ENCODE peak calls at places on chromosomes 4 and X, in five cellular contexts. Y, S, V, P and Q are unnamed samples.

GRCh38 chr4:82903737-82904136 is 3.2 kb downstream of the THAP9 start:
- DNase-seq in P (no peak), V (no peak), Y (no peak), S (no peak), Q (no peak)

GRCh38 chr4:8439914-8440490 is 521 bp downstream of the ACOX3 start:
- DNase-seq in V (no peak), Y (peak; percentile 60), P (no peak), S (no peak), Q (no peak)

GRCh38 chr4:44869222-44869882 is 143.0 kb upstream of the GNPDA2 start:
- DNase-seq in P (no peak), S (no peak), V (no peak), Y (peak; percentile 48), Q (no peak)

GRCh38 chr4:126869967-126870366 is 762.8 kb upstream of the INTU start:
- DNase-seq in P (no peak), Y (no peak), V (no peak), S (no peak), Q (no peak)

GRCh38 chrX:136168929-136169735 is 21.8 kb downstream of the FHL1 start:
- DNase-seq in S (peak; percentile 91), V (peak; percentile 97), Y (peak; percentile 95), P (peak; percentile 66), Q (no peak)

GRCh38 chr4:78336093-78336943 is 215.3 kb upstream of the ANXA3 start:
- DNase-seq in P (peak; percentile 74), S (peak; percentile 51), V (peak; percentile 1), Y (peak; percentile 86), Q (no peak)

GRCh38 chr4:133624744-133625143 is 475.6 kb downstream of the PCDH10 start:
- DNase-seq in Y (peak; percentile 33), S (no peak), P (peak; percentile 24), V (no peak), Q (no peak)

GRCh38 chr4:174273960-174274359 is 9.5 kb downstream of the FBXO8 start:
- DNase-seq in Y (no peak), P (no peak), V (no peak), S (no peak), Q (no peak)

GRCh38 chrX:151974336-151975227 is at the start of gene GABRE:
- DNase-seq in S (peak; percentile 58), P (peak; percentile 72), Y (peak; percentile 59), V (no peak), Q (no peak)

GRCh38 chr4:16794816-16795445 is 103.5 kb downstream of the LDB2 start:
- DNase-seq in Y (peak; percentile 85), P (peak; percentile 75), S (peak; percentile 42), V (peak; percentile 60), Q (no peak)

GRCh38 chr4:336099-336892 is 1.3 kb upstream of the ZNF141 start:
- DNase-seq in Y (peak; percentile 26), V (no peak), P (peak; percentile 38), S (no peak), Q (no peak)

GRCh38 chr4:138542191-138542771 is 300.1 kb upstream of the SLC7A11 start:
- DNase-seq in V (peak; percentile 20), S (peak; percentile 23), P (no peak), Y (peak; percentile 41), Q (no peak)

GRCh38 chrX:48802813-48803261 is 970 bp downstream of the HDAC6 start:
- DNase-seq in S (no peak), Y (peak; percentile 8), V (no peak), P (no peak), Q (no peak)

GRCh38 chr4:182307746-182308145 is 64.5 kb downstream of the TENM3 start:
- DNase-seq in Y (no peak), S (peak; percentile 100), P (peak; percentile 44), V (peak; percentile 97), Q (no peak)

GRCh38 chr4:304987-305680 is at the start of gene ZNF732:
- DNase-seq in V (peak; percentile 19), S (peak; percentile 83), Y (peak; percentile 99), P (no peak), Q (no peak)

GRCh38 chr4:118769152-118769551 is 66.8 kb downstream of the SEC24D start:
- DNase-seq in P (no peak), Y (no peak), S (no peak), V (no peak), Q (no peak)
- H3K4me2 ChIP-seq in P (peak overlapping the region; percentile 45), Y (no peak overlapping the region), S (no peak overlapping the region), V (peak overlapping the region; percentile 57), Q (no peak overlapping the region)

DNA sequence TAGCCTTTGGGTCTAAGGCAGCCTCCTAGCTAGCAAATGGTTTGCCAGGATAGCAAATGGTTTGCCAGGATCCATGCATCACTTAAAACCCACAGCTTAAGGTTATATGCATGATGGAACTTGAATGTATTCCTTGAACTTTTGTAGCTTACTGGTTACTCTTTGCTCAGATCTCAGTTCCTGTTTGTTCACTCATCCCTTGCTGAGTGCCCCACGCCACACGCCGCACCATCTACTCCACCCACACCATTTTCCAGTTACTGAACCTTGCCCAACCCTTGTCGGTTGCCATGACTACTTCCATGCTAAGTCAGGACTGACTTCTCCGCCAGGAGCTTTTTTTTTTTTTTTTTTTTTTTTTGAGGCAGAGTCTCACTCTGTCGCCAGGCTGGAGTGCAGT is 29.5 kb upstream of the XIAP start:
- DNase-seq in Y (no peak), S (peak; percentile 83), V (no peak), P (peak; percentile 81), Q (peak; percentile 64)
- H3K4me2 ChIP-seq in Y (no peak overlapping the region), S (no peak overlapping the region), V (no peak overlapping the region), P (peak overlapping the region; percentile 52), Q (peak overlapping the region; percentile 44)

DNA sequence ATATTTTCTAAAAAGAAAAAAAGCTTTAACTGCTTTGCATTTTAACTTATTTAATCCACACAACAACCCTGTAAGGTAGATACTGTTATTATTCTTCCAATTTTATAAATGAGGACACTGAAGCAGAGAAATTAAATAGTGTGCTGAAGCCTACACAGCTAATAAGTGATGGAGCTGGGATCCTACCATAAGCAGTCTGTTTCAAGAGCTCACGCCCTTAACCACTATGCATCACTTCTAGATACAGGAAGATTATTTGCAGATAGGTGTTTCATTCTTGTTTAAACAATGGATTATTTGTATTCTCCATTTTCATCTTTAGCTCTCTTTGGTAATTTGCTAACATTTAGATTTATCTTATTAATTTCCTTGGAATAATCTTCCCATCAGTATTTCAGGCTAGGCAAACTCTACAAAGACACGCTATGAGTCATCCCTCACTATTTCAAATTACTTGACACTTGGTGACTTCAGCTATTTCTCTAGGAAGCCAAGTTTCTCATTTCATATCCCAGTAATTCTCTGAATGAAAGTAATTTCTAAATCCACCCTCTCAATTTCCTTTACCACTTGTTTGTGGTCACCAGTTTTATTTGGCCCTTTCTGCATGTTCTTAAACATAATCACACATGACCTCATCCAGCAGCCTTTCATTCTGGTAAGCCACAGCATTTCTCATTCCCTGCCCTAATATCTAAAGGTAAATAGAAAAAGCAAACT is 67.3 kb downstream of the ASB9 start:
- DNase-seq in P (no peak), Y (no peak), V (no peak), S (peak; percentile 86), Q (peak; percentile 15)
- H3K4me2 ChIP-seq in P (no peak overlapping the region), Y (no peak overlapping the region), V (no peak overlapping the region), S (no peak overlapping the region), Q (no peak overlapping the region)

GRCh38 chr4:70936200-70936787 is 34.1 kb downstream of the MOB1B start:
- DNase-seq in S (peak; percentile 53), P (no peak), Y (no peak), V (peak; percentile 61), Q (no peak)
- H3K4me2 ChIP-seq in S (peak overlapping the region; percentile 51), P (no peak overlapping the region), Y (no peak overlapping the region), V (peak overlapping the region; percentile 7), Q (peak overlapping the region; percentile 4)

GRCh38 chr4:76831475-76832390 is 66.2 kb downstream of the SOWAHB start:
- DNase-seq in V (peak; percentile 55), S (no peak), P (peak; percentile 39), Y (no peak), Q (no peak)
- H3K4me2 ChIP-seq in V (peak overlapping the region; percentile 81), S (peak overlapping the region; percentile 81), P (peak overlapping the region; percentile 67), Y (no peak overlapping the region), Q (no peak overlapping the region)

GRCh38 chrX:130108647-130109428 is 1.5 kb downstream of the ELF4 start:
- DNase-seq in Y (peak; percentile 62), P (peak; percentile 46), S (no peak), V (no peak), Q (no peak)

GRCh38 chrX:130111220-130111934 is 1.1 kb upstream of the ELF4 start:
- DNase-seq in S (no peak), V (no peak), Y (no peak), P (no peak), Q (no peak)

GRCh38 chrX:130109429-130110378 is 593 bp downstream of the ELF4 start:
- DNase-seq in P (peak; percentile 40), Y (no peak), V (peak; percentile 27), S (no peak), Q (no peak)

GRCh38 chrX:130111935-130112221 is 1.6 kb upstream of the ELF4 start:
- DNase-seq in S (no peak), P (no peak), Y (no peak), V (no peak), Q (no peak)

DNA sequence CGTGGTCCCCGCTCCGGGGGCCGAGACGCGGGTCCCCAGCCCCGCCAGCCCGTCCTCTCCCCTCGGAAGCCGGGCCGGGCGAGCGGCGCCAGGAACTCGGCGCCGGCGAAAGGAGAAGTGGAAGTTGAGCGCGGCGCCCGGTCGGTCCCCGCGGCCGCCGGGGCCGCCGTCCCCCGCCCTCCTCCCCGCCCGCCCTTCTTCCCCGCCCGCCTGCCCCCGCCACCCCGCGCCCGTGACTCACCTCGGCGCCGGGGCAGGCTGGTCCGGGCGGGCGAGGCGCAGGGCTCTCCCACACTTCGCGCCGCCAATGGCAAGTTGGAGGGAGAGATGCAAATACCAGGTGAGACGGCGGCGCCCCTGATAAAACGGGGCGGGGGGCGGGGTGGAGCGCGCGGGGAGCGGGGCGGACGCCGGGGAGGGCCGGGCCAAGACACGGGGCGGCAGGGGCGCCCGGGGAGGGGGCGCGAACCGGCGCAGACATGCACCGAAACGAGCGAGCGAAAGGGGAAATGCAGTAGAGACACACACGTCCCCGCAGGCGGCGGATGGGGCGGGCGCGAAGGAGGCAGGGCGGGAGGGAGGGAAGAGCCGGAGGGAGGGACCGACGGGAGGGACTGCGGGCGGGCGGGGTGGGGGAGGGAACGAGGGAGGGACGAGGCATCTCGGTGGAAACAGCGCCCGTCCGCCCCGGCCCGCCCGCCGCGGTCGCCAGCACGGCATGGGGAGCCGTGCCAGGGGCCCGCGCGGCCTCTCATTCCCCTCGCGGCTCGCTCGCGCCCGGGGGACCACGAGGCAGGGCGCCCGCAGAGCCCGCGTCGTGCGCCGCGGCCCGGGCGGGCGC is at the start of gene ELF4:
- DNase-seq in Y (peak; percentile 45), S (peak; percentile 50), P (peak; percentile 77), V (peak; percentile 37), Q (no peak)
- H3K4me2 ChIP-seq in Y (peak within 1 kb of the TSS; percentile 7), S (peak within 1 kb of the TSS; percentile 35), P (peak within 1 kb of the TSS; percentile 76), V (peak within 1 kb of the TSS; percentile 57), Q (peak within 1 kb of the TSS; percentile 56)